ENCODE peak calls at places on chromosomes 7 and 10, in six cellular contexts. S, T, I, R, G and U are unnamed samples. For H3K9me3 and H3K4me1, the result is how much of the 10 kb centered on the place peaks cover.

GRCh38 chr7:105198223-105198622 is 184.2 kb downstream of the KMT2E start:
- DNase-seq in G (no peak), R (no peak), I (peak), T (no peak), S (no peak), U (no peak)

GRCh38 chr10:60576130-60577069 is 186.7 kb upstream of the ANK3 start:
- DNase-seq in G (no peak), I (no peak), T (peak), R (no peak), S (no peak), U (no peak)

GRCh38 chr7:74027683-74028320 is at the start of gene ELN:
- DNase-seq in I (no peak), G (peak), R (peak), T (no peak), S (peak), U (peak)

GRCh38 chr7:110386914-110387313 is 704.0 kb upstream of the LRRN3 start:
- DNase-seq in R (no peak), T (no peak), S (no peak), I (peak), G (no peak), U (no peak)

GRCh38 chr10:50536617-50537252 is 87.0 kb downstream of the SGMS1 start:
- DNase-seq in G (no peak), I (no peak), R (no peak), T (no peak), S (no peak), U (no peak)

GRCh38 chr7:68977709-68978108 is 620.6 kb upstream of the AUTS2 start:
- DNase-seq in T (no peak), S (no peak), G (no peak), I (no peak), R (no peak), U (no peak)

GRCh38 chr7:131057015-131057518 is 270.6 kb upstream of the MKLN1 start:
- DNase-seq in R (no peak), S (no peak), T (peak), I (no peak), G (no peak), U (no peak)

GRCh38 chr10:12337407-12337806 is 11.9 kb upstream of the CAMK1D start:
- DNase-seq in I (no peak), T (no peak), R (no peak), S (no peak), G (no peak), U (no peak)

GRCh38 chr7:18421297-18422004 is 74.1 kb upstream of the HDAC9 start:
- DNase-seq in R (no peak), G (no peak), S (no peak), I (peak), T (no peak), U (no peak)

GRCh38 chr10:27192284-27192683 is 37.1 kb downstream of the MASTL start:
- DNase-seq in T (no peak), G (peak), R (no peak), I (no peak), S (peak), U (no peak)

GRCh38 chr7:47281161-47281560 is 300.8 kb downstream of the TNS3 start:
- DNase-seq in T (no peak), I (no peak), R (no peak), S (no peak), G (no peak), U (no peak)

GRCh38 chr10:123445336-123445735 is 220.8 kb upstream of the GPR26 start:
- DNase-seq in I (no peak), R (no peak), T (no peak), S (no peak), G (no peak), U (no peak)
- H3K9me3 ChIP-seq in I (under half), R (under half), T (under half), S (under half), G (under half), U (under half)

DNA sequence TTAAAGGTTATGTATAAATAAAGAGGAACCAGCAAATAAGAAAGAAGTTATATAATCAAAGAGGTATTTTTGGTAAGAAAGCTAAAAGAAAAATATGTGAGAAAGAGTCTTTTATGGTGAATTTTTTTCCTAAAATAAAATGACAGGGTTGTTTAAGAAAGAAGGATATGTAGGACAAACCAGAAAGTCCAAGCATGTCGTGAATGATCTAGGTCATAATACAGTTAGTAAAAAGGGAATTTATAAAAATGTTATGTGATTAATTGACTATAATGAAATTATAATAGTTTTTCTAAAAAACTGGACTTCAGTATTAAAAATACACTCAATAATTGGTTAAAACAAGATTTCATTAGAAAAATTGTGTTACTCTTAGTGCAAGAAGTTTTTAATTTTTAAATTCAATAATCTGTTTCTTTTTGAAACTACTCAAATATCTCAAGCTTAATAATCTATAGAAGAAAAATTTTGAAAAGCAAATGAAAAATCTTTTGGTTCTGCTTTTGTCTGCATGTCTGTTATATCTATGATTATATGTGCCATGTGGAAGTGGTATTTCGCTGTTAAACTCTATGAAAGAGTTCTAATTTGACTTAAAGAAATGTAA is 23.3 kb downstream of the AVL9 start:
- DNase-seq in R (no peak), T (no peak), S (no peak), G (no peak), I (peak), U (no peak)
- H3K4me1 ChIP-seq in R (under half), T (under half), S (under half), G (under half), I (under half), U (under half)

GRCh38 chr10:73997806-73998622 is at the start of gene VCL:
- DNase-seq in R (peak), G (peak), T (peak), I (peak), S (peak), U (peak)

GRCh38 chr10:73997479-73997805 is 474 bp upstream of the VCL start:
- DNase-seq in G (peak), I (no peak), T (peak), S (peak), R (peak), U (no peak)

GRCh38 chr10:74000892-74001669 is 3.2 kb downstream of the VCL start:
- DNase-seq in R (no peak), S (no peak), T (no peak), I (no peak), G (no peak), U (no peak)

GRCh38 chr10:73999703-74000102 is 1.8 kb downstream of the VCL start:
- DNase-seq in R (no peak), T (no peak), S (no peak), I (no peak), G (no peak), U (no peak)

GRCh38 chr10:73998623-73999622 is 1.0 kb downstream of the VCL start:
- DNase-seq in T (no peak), R (peak), I (peak), G (peak), S (peak), U (peak)
- TF ChIP-seq CTCF in T (no peak), R (no peak), I (peak), G (peak), S (peak), U (peak)

DNA sequence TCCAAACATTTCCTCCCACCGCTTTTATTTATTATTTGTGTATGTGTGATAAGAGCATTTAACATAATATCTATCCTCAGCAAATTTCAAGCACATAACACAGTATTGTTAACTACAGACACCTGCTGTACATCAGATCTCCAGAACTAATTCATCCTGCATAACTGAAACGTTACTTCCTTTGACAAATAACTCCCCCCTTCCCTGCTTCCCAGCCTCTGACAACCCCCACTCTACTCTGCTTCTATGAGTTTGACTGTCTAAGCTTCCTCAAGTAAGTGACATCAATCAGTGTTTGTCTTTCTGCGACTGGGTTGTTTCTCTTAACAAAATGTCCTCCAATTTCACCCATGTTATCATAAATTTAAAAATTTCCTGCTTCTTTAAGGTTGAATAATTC is 22.1 kb downstream of the C10orf71 start:
- DNase-seq in T (no peak), R (no peak), G (no peak), I (no peak), S (no peak), U (no peak)
- H3K9me3 ChIP-seq in T (under half), R (under half), G (under half), I (under half), S (under half), U (under half)

DNA sequence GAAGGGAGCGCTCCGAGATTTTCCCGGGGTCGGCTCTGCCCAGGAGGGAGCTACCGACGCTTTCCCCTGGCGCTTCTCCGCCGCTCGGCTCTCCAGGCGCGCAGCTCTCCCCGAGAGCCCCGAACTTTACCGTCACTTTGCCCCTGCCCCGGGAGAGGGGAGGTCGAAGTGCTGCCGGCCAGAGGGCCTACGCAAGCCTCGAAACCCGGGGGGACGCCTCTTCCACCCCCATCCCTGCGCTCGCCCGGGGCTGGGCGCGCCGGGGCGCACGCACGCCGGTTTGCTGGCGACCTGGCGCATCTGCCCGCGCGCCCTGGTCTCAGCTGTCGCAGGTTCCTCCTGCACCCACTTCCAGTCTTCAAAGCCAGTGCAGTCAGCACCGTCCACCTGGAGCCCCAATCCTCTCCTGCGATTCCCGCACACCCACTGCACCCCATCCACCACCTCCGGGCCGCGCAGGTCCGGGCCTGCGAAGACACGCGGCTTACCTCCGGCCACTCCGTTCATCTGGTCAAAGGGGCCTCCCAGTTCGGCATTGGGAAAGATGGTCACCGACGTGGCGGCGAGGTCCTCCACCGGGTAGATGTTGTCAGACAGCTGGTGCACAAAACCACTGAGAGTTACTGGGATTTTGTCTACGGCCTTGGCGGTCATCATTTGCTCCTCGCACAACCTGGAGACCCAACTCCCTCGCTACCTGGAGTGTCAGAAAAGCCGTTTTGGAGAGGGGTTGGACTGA is 624 bp downstream of the EGR2 start:
- DNase-seq in T (no peak), R (no peak), G (no peak), S (no peak), I (peak), U (no peak)
- H3K4me1 ChIP-seq in T (under half), R (under half), G (under half), S (under half), I (under half), U (under half)

DNA sequence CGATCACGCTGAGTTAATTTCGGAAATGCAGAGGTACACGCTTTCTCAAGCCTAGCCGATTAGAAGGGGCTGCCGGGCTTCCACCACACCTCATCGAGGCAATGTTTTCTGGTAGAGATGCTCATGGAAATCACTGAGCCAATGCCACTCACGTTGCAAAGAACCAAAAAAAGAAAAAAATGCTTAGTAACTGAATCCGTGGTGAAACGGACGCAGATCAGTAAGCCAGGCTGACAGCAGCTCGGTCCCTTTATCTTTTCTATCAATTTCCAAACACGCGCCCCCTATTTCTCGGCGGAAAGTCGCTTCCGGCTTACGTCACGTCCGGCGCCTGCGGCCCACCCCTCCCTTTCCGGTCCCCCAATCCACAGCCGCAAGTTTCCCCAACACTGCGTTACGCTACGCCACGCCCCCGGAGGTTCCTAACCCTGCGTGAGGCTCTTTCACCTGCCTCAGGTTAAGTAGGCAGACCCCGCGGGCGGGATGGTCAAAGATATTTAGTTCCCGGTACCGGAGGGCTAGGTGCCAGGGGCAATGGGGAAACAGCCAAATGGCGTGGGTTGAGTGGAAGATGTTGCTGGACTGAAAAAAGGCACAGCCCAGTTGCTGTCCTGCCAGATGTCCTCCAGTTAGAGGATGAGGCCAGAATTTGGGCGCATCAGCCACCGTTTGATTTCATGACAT is at the start of gene NSUN6:
- DNase-seq in R (peak), S (peak), T (peak), G (peak), I (peak), U (peak)
- TF ChIP-seq CTCF in R (no peak), S (no peak), T (no peak), G (no peak), I (no peak), U (no peak)

DNA sequence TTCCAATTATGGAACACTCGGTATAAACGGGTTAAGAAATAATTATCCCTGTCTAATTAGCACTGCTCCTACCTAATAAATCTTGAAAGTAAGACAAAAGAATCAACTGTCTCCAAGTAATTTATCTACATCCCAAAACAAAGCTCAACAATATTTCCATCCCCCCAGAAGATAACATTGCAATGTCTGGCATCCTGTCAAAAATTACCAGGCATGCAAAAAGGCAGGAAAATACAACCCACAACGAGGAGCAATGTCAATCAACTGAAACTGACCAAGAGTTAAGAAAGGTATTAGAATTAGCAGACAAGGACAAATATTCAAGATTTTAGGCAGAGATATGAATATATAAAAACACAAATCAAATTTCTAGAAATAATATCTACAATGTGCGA is 84.5 kb upstream of the SVIL start:
- DNase-seq in G (no peak), I (no peak), T (no peak), S (no peak), R (no peak), U (no peak)
- H3K9me3 ChIP-seq in G (under half), I (under half), T (under half), S (under half), R (under half), U (under half)

GRCh38 chr10:52312999-52313349 is 1.1 kb upstream of the DKK1 start:
- DNase-seq in I (no peak), T (peak), S (no peak), R (no peak), G (no peak), U (no peak)
- H3K4me1 ChIP-seq in I (under half), T (under half), S (under half), R (under half), G (under half), U (under half)

GRCh38 chr10:17801507-17801906 is 7.6 kb upstream of the MRC1 start:
- DNase-seq in G (no peak), S (no peak), I (no peak), R (no peak), T (no peak), U (no peak)
- TF ChIP-seq CTCF in G (no peak), S (no peak), I (no peak), R (no peak), T (peak), U (no peak)